ENCODE peak calls at places on chromosome 19, in six cellular contexts. C, P, U, Q, L and F are unnamed samples.

GRCh38 chr19:4972509-4973230 is 3.8 kb downstream of the KDM4B start:
- DNase-seq in C (no peak), P (no peak), U (no peak), Q (peak; percentile 58), L (no peak), F (no peak)

GRCh38 chr19:46478356-46478986 is 7.1 kb upstream of the PNMA8A start:
- DNase-seq in C (no peak), P (no peak), U (no peak), Q (peak; percentile 84), L (no peak), F (no peak)

GRCh38 chr19:30165228-30165813 is 206.9 kb upstream of the ZNF536 start:
- DNase-seq in C (no peak), P (no peak), U (no peak), Q (no peak), L (no peak), F (no peak)

GRCh38 chr19:27770095-27770494 is 1442.9 kb downstream of the UQCRFS1 start:
- DNase-seq in C (no peak), P (no peak), U (no peak), Q (no peak), L (no peak), F (no peak)

GRCh38 chr19:618674-619285 is 14.6 kb downstream of the POLRMT start:
- DNase-seq in C (no peak), P (no peak), U (no peak), Q (no peak), L (no peak), F (no peak)

GRCh38 chr19:1904385-1905070 is 671 bp upstream of the ADAT3 start:
- DNase-seq in C (no peak), P (peak; percentile 59), U (no peak), Q (no peak), L (no peak), F (no peak)

GRCh38 chr19:1968279-1969175 is 27.6 kb downstream of the CSNK1G2 start:
- DNase-seq in C (no peak), P (no peak), U (no peak), Q (no peak), L (no peak), F (no peak)

GRCh38 chr19:54502518-54503048 is at the start of gene LAIR2:
- DNase-seq in C (no peak), P (no peak), U (no peak), Q (no peak), L (no peak), F (no peak)

GRCh38 chr19:33063356-33064116 is 1.2 kb downstream of the RHPN2 start:
- DNase-seq in C (no peak), P (peak; percentile 27), U (no peak), Q (peak; percentile 23), L (no peak), F (no peak)

GRCh38 chr19:54133312-54133956 is 4.1 kb upstream of the CNOT3 start:
- DNase-seq in C (no peak), P (no peak), U (no peak), Q (no peak), L (no peak), F (peak; percentile 35)

GRCh38 chr19:9913237-9914000 is 22.9 kb downstream of the OLFM2 start:
- DNase-seq in C (no peak), P (no peak), U (no peak), Q (no peak), L (no peak), F (no peak)

GRCh38 chr19:6822311-6822670 is 49.8 kb downstream of the VAV1 start:
- DNase-seq in C (no peak), P (no peak), U (no peak), Q (no peak), L (no peak), F (no peak)

GRCh38 chr19:1102407-1103106 is 1.2 kb upstream of the GPX4 start:
- DNase-seq in C (peak; percentile 52), P (peak; percentile 87), U (no peak), Q (peak; percentile 99), L (no peak), F (peak; percentile 98)

GRCh38 chr19:39709026-39709872 is 5.0 kb downstream of the LGALS14 start:
- DNase-seq in C (no peak), P (no peak), U (no peak), Q (no peak), L (no peak), F (no peak)

GRCh38 chr19:8592231-8593009 is 15.2 kb upstream of the MYO1F start:
- DNase-seq in C (peak; percentile 100), P (peak; percentile 99), U (peak; percentile 96), Q (peak; percentile 98), L (peak; percentile 91), F (peak; percentile 94)

GRCh38 chr19:952680-953500 is 27.1 kb downstream of the ARID3A start:
- DNase-seq in C (peak; percentile 15), P (no peak), U (no peak), Q (no peak), L (no peak), F (no peak)

GRCh38 chr19:47240996-47241918 is 10.3 kb upstream of the BBC3 start:
- DNase-seq in C (peak; percentile 71), P (peak; percentile 86), U (peak; percentile 45), Q (peak; percentile 81), L (peak; percentile 81), F (no peak)

GRCh38 chr19:13154911-13155471 is 4.8 kb downstream of the IER2 start:
- DNase-seq in C (peak; percentile 83), P (peak; percentile 74), U (no peak), Q (peak; percentile 59), L (peak; percentile 56), F (no peak)

GRCh38 chr19:18848860-18849661 is 17.3 kb downstream of the UPF1 start:
- DNase-seq in C (peak; percentile 66), P (peak; percentile 73), U (peak; percentile 73), Q (no peak), L (no peak), F (no peak)
- TF ChIP-seq CTCF in C (no peak), P (no peak), U (peak; percentile 3), Q (no peak), L (no peak), F (no peak)

GRCh38 chr19:49149652-49150105 is 5.5 kb downstream of the HRC start:
- DNase-seq in C (peak; percentile 77), P (peak; percentile 70), U (peak; percentile 67), Q (peak; percentile 88), L (no peak), F (peak; percentile 74)

GRCh38 chr19:49151339-49152217 is 3.6 kb downstream of the HRC start:
- DNase-seq in C (peak; percentile 59), P (peak; percentile 52), U (peak; percentile 70), Q (no peak), L (no peak), F (no peak)

GRCh38 chr19:49148784-49149651 is 6.2 kb downstream of the HRC start:
- DNase-seq in C (peak; percentile 99), P (peak; percentile 98), U (peak; percentile 98), Q (peak; percentile 89), L (peak; percentile 57), F (peak; percentile 73)

GRCh38 chr19:49150944-49151243 is 4.3 kb downstream of the HRC start:
- DNase-seq in C (no peak), P (no peak), U (no peak), Q (no peak), L (no peak), F (no peak)

GRCh38 chr19:49150106-49150943 is 4.9 kb downstream of the HRC start:
- DNase-seq in C (peak; percentile 80), P (peak; percentile 75), U (peak; percentile 82), Q (peak; percentile 84), L (no peak), F (no peak)
- H3K4me3 ChIP-seq in C (peak overlapping the region; percentile 42), P (peak overlapping the region; percentile 68), U (peak overlapping the region; percentile 67), Q (peak overlapping the region; percentile 78), L (peak overlapping the region; percentile 60), F (peak overlapping the region; percentile 62)

DNA sequence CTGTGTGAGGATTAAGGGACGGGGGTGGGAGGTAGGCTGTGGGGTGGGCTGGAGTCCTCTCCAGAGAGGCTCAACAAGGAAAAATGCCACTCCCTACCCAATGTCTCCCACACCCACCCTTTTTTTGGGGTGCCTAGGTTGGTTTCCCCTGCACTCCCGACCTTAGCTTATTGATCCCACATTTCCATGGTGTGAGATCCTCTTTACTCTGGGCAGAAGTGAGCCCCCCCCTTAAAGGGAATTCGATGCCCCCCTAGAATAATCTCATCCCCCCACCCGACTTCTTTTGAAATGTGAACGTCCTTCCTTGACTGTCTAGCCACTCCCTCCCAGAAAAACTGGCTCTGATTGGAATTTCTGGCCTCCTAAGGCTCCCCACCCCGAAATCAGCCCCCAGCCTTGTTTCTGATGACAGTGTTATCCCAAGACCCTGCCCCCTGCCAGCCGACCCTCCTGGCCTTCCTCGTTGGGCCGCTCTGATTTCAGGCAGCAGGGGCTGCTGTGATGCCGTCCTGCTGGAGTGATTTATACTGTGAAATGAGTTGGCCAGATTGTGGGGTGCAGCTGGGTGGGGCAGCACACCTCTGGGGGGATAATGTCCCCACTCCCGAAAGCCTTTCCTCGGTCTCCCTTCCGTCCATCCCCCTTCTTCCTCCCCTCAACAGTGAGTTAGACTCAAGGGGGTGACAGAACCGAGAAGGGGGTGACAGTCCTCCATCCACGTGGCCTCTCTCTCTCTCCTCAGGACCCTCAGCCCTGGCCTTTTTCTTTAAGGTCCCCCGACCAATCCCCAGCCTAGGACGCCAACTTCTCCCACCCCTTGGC is 5.8 kb downstream of the FOSB start:
- DNase-seq in C (no peak), P (no peak), U (no peak), Q (peak; percentile 14), L (no peak), F (no peak)
- TF ChIP-seq CTCF in C (no peak), P (no peak), U (no peak), Q (no peak), L (no peak), F (no peak)

DNA sequence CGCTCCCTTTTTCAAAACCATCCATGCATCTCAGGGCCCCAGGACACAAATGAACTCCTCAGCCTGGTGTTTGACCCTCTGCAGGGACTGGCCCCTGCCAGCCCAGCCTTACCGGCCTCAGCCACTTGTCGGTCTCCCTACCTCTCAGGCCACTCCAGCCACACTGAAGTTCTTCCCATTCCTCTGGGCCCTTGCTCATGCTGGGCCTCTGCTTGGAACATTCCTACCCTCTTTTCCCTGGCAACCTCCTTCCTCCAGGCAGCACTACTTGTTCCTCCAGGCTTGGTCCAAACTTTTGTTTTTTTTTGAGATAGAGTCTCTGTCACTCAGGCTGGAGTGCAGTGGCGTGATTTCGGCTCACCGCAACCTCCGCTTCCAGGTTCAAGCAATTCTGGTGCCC is 7.6 kb upstream of the EGLN2 start:
- DNase-seq in C (no peak), P (no peak), U (no peak), Q (no peak), L (no peak), F (no peak)
- H3K4me3 ChIP-seq in C (no peak overlapping the region), P (no peak overlapping the region), U (no peak overlapping the region), Q (no peak overlapping the region), L (no peak overlapping the region), F (no peak overlapping the region)

GRCh38 chr19:31574251-31574973 is 225.2 kb upstream of the TSHZ3 start:
- DNase-seq in C (no peak), P (no peak), U (no peak), Q (no peak), L (no peak), F (no peak)
- TF ChIP-seq CTCF in C (no peak), P (no peak), U (no peak), Q (no peak), L (no peak), F (no peak)